ENCODE peak calls at places on chromosomes 5 and 9, in four cellular contexts. E, L, S and I are unnamed samples.

GRCh38 chr5:9483251-9483650 is 62.6 kb downstream of the SEMA5A start:
- DNase-seq in S (peak), E (no peak), L (no peak), I (no peak)

GRCh38 chr9:26684029-26684428 is 208.6 kb downstream of the CAAP1 start:
- DNase-seq in L (no peak), S (no peak), E (no peak), I (no peak)

GRCh38 chr5:78648359-78649219 is at the start of gene LHFPL2:
- DNase-seq in S (peak), L (no peak), E (peak), I (no peak)

GRCh38 chr5:168296687-168297086 is 5.2 kb downstream of the WWC1 start:
- DNase-seq in S (no peak), E (no peak), L (no peak), I (no peak)

GRCh38 chr9:114176601-114177295 is 21.4 kb downstream of the COL27A1 start:
- DNase-seq in L (no peak), S (no peak), E (no peak), I (no peak)

GRCh38 chr5:92633821-92634220 is 947.2 kb downstream of the NR2F1-AS1 start:
- DNase-seq in L (no peak), S (no peak), E (no peak), I (no peak)

GRCh38 chr9:13386935-13387667 is 107.6 kb upstream of the MPDZ start:
- DNase-seq in S (peak), E (no peak), L (no peak), I (no peak)

GRCh38 chr5:149216515-149216914 is 55.1 kb upstream of the AFAP1L1 start:
- DNase-seq in E (no peak), L (no peak), S (no peak), I (no peak)

GRCh38 chr9:76109953-76110352 is 219.5 kb downstream of the PCSK5 start:
- DNase-seq in L (no peak), E (no peak), S (no peak), I (no peak)

GRCh38 chr9:6827370-6827949 is 69.7 kb downstream of the KDM4C start:
- DNase-seq in L (no peak), E (no peak), S (peak), I (no peak)

GRCh38 chr5:67272453-67273130 is 76.0 kb upstream of the CD180 start:
- DNase-seq in S (peak), E (no peak), L (no peak), I (no peak)

GRCh38 chr9:110977259-110977709 is 61.0 kb downstream of the LPAR1 start:
- DNase-seq in E (no peak), S (peak), L (peak), I (peak)

GRCh38 chr9:130996205-130996604 is 12.8 kb upstream of the LAMC3 start:
- DNase-seq in E (no peak), S (no peak), L (no peak), I (no peak)

GRCh38 chr9:20693068-20693467 is 9.0 kb downstream of the FOCAD start:
- DNase-seq in S (peak), E (no peak), L (no peak), I (no peak)

GRCh38 chr9:99057665-99058625 is 47.0 kb upstream of the TGFBR1 start:
- DNase-seq in S (peak), E (no peak), L (peak), I (peak)

GRCh38 chr9:33737811-33738606 is 57.4 kb upstream of the PRSS3 start:
- DNase-seq in L (peak), S (peak), E (no peak), I (no peak)

GRCh38 chr9:131608469-131609115 is 63.3 kb downstream of the PRRT1B start:
- DNase-seq in S (peak), L (peak), E (peak), I (peak)

GRCh38 chr9:114911167-114911821 is 19.1 kb downstream of the TNFSF8 start:
- DNase-seq in S (peak), L (no peak), E (no peak), I (no peak)

GRCh38 chr9:124038239-124038638 is 26.7 kb downstream of the LHX2 start:
- DNase-seq in S (peak), L (no peak), E (no peak), I (no peak)

GRCh38 chr9:36818242-36818938 is 215.7 kb downstream of the PAX5 start:
- DNase-seq in E (no peak), L (no peak), S (no peak), I (no peak)

GRCh38 chr5:80668016-80668969 is 13.5 kb upstream of the DHFR start:
- DNase-seq in E (peak), L (no peak), S (no peak), I (no peak)

GRCh38 chr9:129617167-129617566 is 3.7 kb downstream of the C9orf50 start:
- DNase-seq in S (peak), L (no peak), E (no peak), I (no peak)

GRCh38 chr5:148443998-148444397 is 60.2 kb downstream of the FBXO38 start:
- DNase-seq in S (peak), L (peak), E (peak), I (peak)

GRCh38 chr9:127087836-127088235 is 34.6 kb downstream of the ANGPTL2 start:
- DNase-seq in L (no peak), S (no peak), E (no peak), I (no peak)

GRCh38 chr5:124692324-124692723 is 54.1 kb downstream of the ZNF608 start:
- DNase-seq in L (no peak), E (no peak), S (peak), I (no peak)